ENCODE peak calls at places on chromosome 15, in four cellular contexts. F, J, B and Y are unnamed samples.
A peak's percentile ranks its signal among the peaks of the same experiment; 100 is the strongest.

GRCh38 chr15:41286665-41287333 is 45.6 kb downstream of the OIP5 start:
- DNase-seq in J (no peak), B (no peak), F (no peak), Y (no peak)

GRCh38 chr15:38672814-38673292 is 108.2 kb upstream of the RASGRP1 start:
- DNase-seq in B (no peak), F (peak; percentile 60), J (no peak), Y (no peak)

GRCh38 chr15:88029696-88030095 is 226.8 kb downstream of the NTRK3 start:
- DNase-seq in J (no peak), F (no peak), B (no peak), Y (no peak)

GRCh38 chr15:58227706-58228543 is 89.7 kb downstream of the AQP9 start:
- DNase-seq in J (peak; percentile 46), B (peak; percentile 79), F (peak; percentile 85), Y (peak; percentile 53)

GRCh38 chr15:63089260-63090043 is 32.2 kb upstream of the LACTB start:
- DNase-seq in F (no peak), B (peak; percentile 12), J (peak; percentile 82), Y (no peak)

GRCh38 chr15:95162967-95163531 is 931.7 kb downstream of the MCTP2 start:
- DNase-seq in F (no peak), B (no peak), J (peak; percentile 48), Y (no peak)

GRCh38 chr15:51403072-51403878 is 61.8 kb downstream of the GLDN start:
- DNase-seq in B (no peak), F (no peak), J (no peak), Y (peak; percentile 33)

GRCh38 chr15:83605049-83605448 is 48.9 kb upstream of the ADAMTSL3 start:
- DNase-seq in F (no peak), J (no peak), B (no peak), Y (no peak)

GRCh38 chr15:50049871-50050270 is 69.2 kb downstream of the ATP8B4 start:
- DNase-seq in J (no peak), B (no peak), F (no peak), Y (no peak)

GRCh38 chr15:98484914-98485313 is 163.4 kb upstream of the IGF1R start:
- DNase-seq in J (no peak), F (no peak), B (no peak), Y (no peak)

GRCh38 chr15:65824031-65824743 is 32.1 kb upstream of the DENND4A start:
- DNase-seq in J (peak; percentile 48), B (peak; percentile 68), F (peak; percentile 35), Y (peak; percentile 18)

GRCh38 chr15:80596521-80596976 is 98.6 kb upstream of the ABHD17C start:
- DNase-seq in B (no peak), F (no peak), J (no peak), Y (no peak)

GRCh38 chr15:91228391-91228790 is 128.3 kb downstream of the SV2B start:
- DNase-seq in B (no peak), J (no peak), F (no peak), Y (no peak)

GRCh38 chr15:31485911-31486461 is 159.4 kb downstream of the KLF13 start:
- DNase-seq in B (no peak), J (peak; percentile 7), F (no peak), Y (no peak)

GRCh38 chr15:85333132-85333831 is 47.1 kb upstream of the AKAP13 start:
- DNase-seq in F (no peak), B (no peak), J (no peak), Y (no peak)

GRCh38 chr15:44028349-44028748 is 166.7 kb downstream of the FRMD5 start:
- DNase-seq in F (peak; percentile 27), J (no peak), B (no peak), Y (no peak)

GRCh38 chr15:33256874-33257273 is 53.9 kb upstream of the RYR3 start:
- DNase-seq in F (no peak), B (no peak), J (no peak), Y (no peak)

GRCh38 chr15:63329567-63330350 is 51.9 kb downstream of the CA12 start:
- DNase-seq in F (no peak), J (no peak), B (no peak), Y (no peak)

GRCh38 chr15:99433757-99434211 is 132.0 kb upstream of the MEF2A start:
- DNase-seq in B (no peak), J (no peak), F (no peak), Y (no peak)

GRCh38 chr15:55344206-55344605 is 25.2 kb downstream of the PIGB start:
- DNase-seq in J (no peak), B (no peak), F (no peak), Y (no peak)

GRCh38 chr15:68208136-68208535 is 3.0 kb upstream of the CALML4 start:
- DNase-seq in J (no peak), B (no peak), F (no peak), Y (no peak)

GRCh38 chr15:84982301-84982920 is 755 bp downstream of the PDE8A start:
- DNase-seq in J (peak; percentile 38), F (peak; percentile 80), B (peak; percentile 41), Y (peak; percentile 40)

GRCh38 chr15:27091270-27091940 is 120.4 kb downstream of the GABRG3 start:
- DNase-seq in J (no peak), F (no peak), B (no peak), Y (no peak)

DNA sequence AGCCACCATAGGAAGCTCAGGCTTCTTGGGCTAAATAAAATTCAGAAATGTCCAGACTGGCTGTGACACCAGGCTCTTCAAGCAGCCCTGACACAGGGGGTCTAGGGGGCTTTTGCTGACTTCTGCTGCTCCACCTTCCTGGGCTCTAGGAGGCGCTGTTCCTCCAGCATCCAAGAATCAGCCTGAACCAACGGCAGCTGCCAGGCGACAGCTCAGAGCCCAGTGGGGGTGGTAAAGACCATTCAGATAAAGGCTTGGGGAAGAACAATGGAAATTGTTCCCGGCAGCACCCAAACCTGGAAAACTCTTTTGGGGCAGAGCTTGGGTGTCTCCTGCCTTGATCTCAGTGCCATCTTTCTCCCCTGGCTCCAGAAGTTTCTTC is 21.6 kb upstream of the PSTPIP1 start:
- DNase-seq in B (peak; percentile 74), J (no peak), F (peak; percentile 86), Y (peak; percentile 56)
- TF ChIP-seq CTCF in B (peak; percentile 66), J (no peak), F (peak; percentile 90), Y (peak; percentile 82)

GRCh38 chr15:89745131-89745530 is 5.9 kb downstream of the MESP1 start:
- DNase-seq in J (no peak), F (no peak), B (no peak), Y (no peak)
- TF ChIP-seq CTCF in J (no peak), F (no peak), B (no peak), Y (no peak)

GRCh38 chr15:57213783-57214366 is 162.4 kb upstream of the CGNL1 start:
- DNase-seq in B (no peak), F (no peak), J (no peak), Y (peak; percentile 4)
- TF ChIP-seq CTCF in B (no peak), F (peak; percentile 29), J (peak; percentile 66), Y (peak; percentile 42)

DNA sequence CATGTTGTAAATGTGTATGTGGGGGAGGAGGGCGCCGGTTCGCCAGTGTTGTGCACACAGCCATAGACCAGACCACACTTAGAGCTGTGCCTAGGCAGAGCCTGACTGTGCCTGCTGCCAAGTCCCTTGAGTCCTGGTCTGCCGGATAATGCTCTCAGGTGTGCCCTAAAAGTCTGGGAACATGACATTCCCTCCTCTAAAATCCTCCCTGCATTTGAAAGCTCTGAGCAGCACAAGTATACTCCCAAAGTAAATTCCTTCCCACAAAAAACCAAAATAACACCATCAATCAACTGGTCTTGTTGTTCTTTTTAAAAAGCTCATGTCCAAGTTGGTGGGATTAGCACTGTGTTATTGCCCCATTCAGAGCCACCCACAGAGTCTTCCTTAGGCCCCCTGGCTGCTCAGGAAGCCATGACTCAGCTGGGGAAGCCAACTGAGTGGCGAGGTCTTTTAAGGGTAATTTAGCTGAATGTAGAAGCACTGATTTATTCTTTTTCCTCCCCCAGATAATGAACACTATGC is 147.8 kb upstream of the MCTP2 start:
- DNase-seq in J (peak; percentile 81), F (no peak), B (no peak), Y (no peak)
- TF ChIP-seq CTCF in J (peak; percentile 41), F (no peak), B (no peak), Y (no peak)

GRCh38 chr15:46502668-46503067 is 867.8 kb downstream of the SQOR start:
- DNase-seq in B (no peak), F (no peak), J (no peak), Y (no peak)
- TF ChIP-seq CTCF in B (no peak), F (no peak), J (no peak), Y (no peak)

DNA sequence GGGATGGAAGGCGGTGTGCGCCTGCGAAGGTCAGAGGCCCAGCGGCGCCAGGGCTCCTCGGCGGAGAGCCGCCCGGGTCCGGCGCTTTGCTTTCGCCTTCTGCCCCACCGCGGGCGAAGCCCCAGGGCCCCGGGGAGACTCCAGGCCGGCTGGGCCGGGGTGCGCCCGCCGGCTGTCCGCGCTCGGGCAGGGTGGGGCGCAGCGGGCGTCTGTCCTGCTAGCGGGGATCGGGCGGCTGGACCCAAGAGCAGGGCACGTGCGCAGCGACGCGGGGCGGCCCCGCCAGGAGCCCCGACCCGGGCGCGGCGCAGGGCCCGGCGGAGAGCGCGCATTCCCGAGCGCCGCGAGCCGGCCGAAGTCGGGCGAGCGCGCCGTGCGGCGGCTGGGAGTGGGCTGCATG is 585 bp upstream of the ALDH1A3 start:
- DNase-seq in B (peak; percentile 18), J (no peak), F (no peak), Y (peak; percentile 53)
- TF ChIP-seq CTCF in B (no peak), J (peak; percentile 6), F (no peak), Y (no peak)